ENCODE peak calls at places on chromosome 18, in five cellular contexts. M is GM23338, D is stomach, C is pancreas, Z is PC-9. A is an unnamed sample. For H3K27me3 and H3K4me1, the result is how much of the 10 kb centered on the place peaks cover.

GRCh38 chr18:45168883-45169585 is 446.2 kb upstream of the SLC14A2 start:
- DNase-seq in M (no peak), D (no peak), C (peak), Z (peak), A (no peak)

GRCh38 chr18:3209859-3210569 is 9.8 kb downstream of the MYOM1 start:
- DNase-seq in M (no peak), D (no peak), C (no peak), Z (peak), A (no peak)

GRCh38 chr18:56188521-56188920 is 449.9 kb downstream of the TXNL1 start:
- DNase-seq in M (no peak), D (no peak), C (no peak), Z (no peak), A (no peak)

GRCh38 chr18:56977284-56977683 is 169.6 kb upstream of the BOD1L2 start:
- DNase-seq in M (no peak), D (no peak), C (no peak), Z (no peak), A (no peak)

GRCh38 chr18:51051105-51051712 is 21.2 kb downstream of the SMAD4 start:
- DNase-seq in M (peak), D (no peak), C (no peak), Z (no peak), A (peak)

GRCh38 chr18:62717850-62718229 is 2.5 kb downstream of the PHLPP1 start:
- DNase-seq in M (no peak), D (no peak), C (no peak), Z (peak), A (no peak)

GRCh38 chr18:78605255-78605654 is 374.4 kb upstream of the SALL3 start:
- DNase-seq in M (no peak), D (no peak), C (no peak), Z (no peak), A (no peak)

GRCh38 chr18:67545681-67546080 is 29.2 kb upstream of the DSEL start:
- DNase-seq in M (no peak), D (no peak), C (no peak), Z (no peak), A (no peak)

GRCh38 chr18:8835556-8835955 is 130.2 kb downstream of the MTCL1 start:
- DNase-seq in M (no peak), D (no peak), C (no peak), Z (no peak), A (no peak)

GRCh38 chr18:7566587-7567486 is at the start of gene PTPRM:
- DNase-seq in M (peak), D (peak), C (peak), Z (no peak), A (peak)

GRCh38 chr18:69819460-69819859 is 128.2 kb downstream of the CD226 start:
- DNase-seq in M (no peak), D (no peak), C (no peak), Z (no peak), A (no peak)

GRCh38 chr18:57959278-57959677 is 84.7 kb upstream of the NEDD4L start:
- DNase-seq in M (peak), D (peak), C (peak), Z (peak), A (peak)

GRCh38 chr18:61824733-61825363 is 68.0 kb downstream of the RNF152 start:
- DNase-seq in M (no peak), D (no peak), C (no peak), Z (no peak), A (no peak)

GRCh38 chr18:58691256-58691655 is 20.0 kb downstream of the MALT1 start:
- DNase-seq in M (no peak), D (no peak), C (no peak), Z (peak), A (no peak)

GRCh38 chr18:23588836-23589560 is 2.7 kb upstream of the NPC1 start:
- DNase-seq in M (peak), D (no peak), C (no peak), Z (peak), A (no peak)

GRCh38 chr18:43596106-43596712 is 318.9 kb upstream of the SYT4 start:
- DNase-seq in M (no peak), D (no peak), C (no peak), Z (no peak), A (no peak)

GRCh38 chr18:31065036-31065773 is 22.7 kb upstream of the DSC3 start:
- DNase-seq in M (peak), D (no peak), C (no peak), Z (no peak), A (no peak)

GRCh38 chr18:8822643-8823042 is 117.3 kb downstream of the MTCL1 start:
- DNase-seq in M (no peak), D (no peak), C (no peak), Z (no peak), A (no peak)

GRCh38 chr18:79625195-79625923 is 54.2 kb upstream of the CTDP1 start:
- DNase-seq in M (no peak), D (no peak), C (no peak), Z (no peak), A (no peak)

GRCh38 chr18:13610517-13610916 is 115.8 kb downstream of the FAM210A start:
- DNase-seq in M (no peak), D (no peak), C (no peak), Z (no peak), A (no peak)

GRCh38 chr18:2855560-2856350 is 8.9 kb downstream of the EMILIN2 start:
- DNase-seq in M (no peak), D (no peak), C (no peak), Z (no peak), A (peak)

GRCh38 chr18:63206433-63207153 is 113.0 kb downstream of the BCL2 start:
- DNase-seq in M (no peak), D (no peak), C (no peak), Z (no peak), A (no peak)

GRCh38 chr18:46042571-46043123 is 29.4 kb downstream of the PSTPIP2 start:
- DNase-seq in M (peak), D (no peak), C (no peak), Z (peak), A (no peak)

GRCh38 chr18:78688249-78688648 is 291.4 kb upstream of the SALL3 start:
- DNase-seq in M (no peak), D (no peak), C (no peak), Z (no peak), A (no peak)

GRCh38 chr18:51168960-51169662 is 28.4 kb downstream of the MEX3C start:
- DNase-seq in M (no peak), D (no peak), C (no peak), Z (no peak), A (no peak)

GRCh38 chr18:31513189-31513907 is 15.4 kb downstream of the DSG2 start:
- DNase-seq in M (no peak), D (no peak), C (no peak), Z (peak), A (peak)

GRCh38 chr18:46261799-46262198 is 157.6 kb downstream of the HAUS1 start:
- DNase-seq in M (peak), D (no peak), C (no peak), Z (no peak), A (no peak)

GRCh38 chr18:61732854-61733253 is 160.0 kb downstream of the RNF152 start:
- DNase-seq in M (no peak), D (no peak), C (no peak), Z (no peak), A (no peak)

GRCh38 chr18:57629399-57629798 is 7.8 kb upstream of the NARS1 start:
- DNase-seq in M (no peak), D (no peak), C (no peak), Z (no peak), A (no peak)

GRCh38 chr18:31546476-31546875 is 45.2 kb upstream of the TTR start:
- DNase-seq in M (no peak), D (no peak), C (no peak), Z (no peak), A (no peak)

GRCh38 chr18:28855524-28855923 is 678.6 kb upstream of the CDH2 start:
- DNase-seq in M (no peak), D (no peak), C (no peak), Z (no peak), A (no peak)

GRCh38 chr18:12768622-12769021 is 65.8 kb downstream of the PSMG2 start:
- DNase-seq in M (no peak), D (no peak), C (no peak), Z (peak), A (no peak)

GRCh38 chr18:3889803-3890202 is 439.8 kb downstream of the TGIF1 start:
- DNase-seq in M (no peak), D (no peak), C (no peak), Z (no peak), A (no peak)

GRCh38 chr18:31439807-31440325 is 7.7 kb upstream of the DSG3 start:
- DNase-seq in M (no peak), D (no peak), C (no peak), Z (no peak), A (no peak)

GRCh38 chr18:183769-184168 is 25.4 kb downstream of the USP14 start:
- DNase-seq in M (no peak), D (no peak), C (no peak), Z (no peak), A (no peak)

GRCh38 chr18:8559612-8560011 is 49.6 kb upstream of the RAB12 start:
- DNase-seq in M (no peak), D (no peak), C (no peak), Z (no peak), A (no peak)

GRCh38 chr18:12278153-12278764 is 24.1 kb downstream of the CIDEA start:
- DNase-seq in M (peak), D (no peak), C (no peak), Z (no peak), A (no peak)

GRCh38 chr18:45719106-45719505 is 4.9 kb upstream of the SLC14A1 start:
- DNase-seq in M (no peak), D (no peak), C (no peak), Z (no peak), A (no peak)

GRCh38 chr18:79454034-79454735 is 58.5 kb downstream of the NFATC1 start:
- DNase-seq in M (no peak), D (no peak), C (no peak), Z (no peak), A (no peak)

GRCh38 chr18:27142891-27143290 is 42.2 kb downstream of the CHST9 start:
- DNase-seq in M (no peak), D (no peak), C (no peak), Z (no peak), A (no peak)
- H3K4me3 ChIP-seq in M (no peak), D (no peak), C (no peak), Z (no peak), A (peak)

GRCh38 chr18:9860682-9861081 is 25.1 kb upstream of the TXNDC2 start:
- DNase-seq in M (no peak), D (no peak), C (no peak), Z (no peak), A (no peak)

GRCh38 chr18:9856097-9856496 is 29.7 kb upstream of the TXNDC2 start:
- DNase-seq in M (no peak), D (no peak), C (no peak), Z (no peak), A (no peak)

GRCh38 chr18:9861157-9861556 is 24.6 kb upstream of the TXNDC2 start:
- DNase-seq in M (no peak), D (no peak), C (no peak), Z (no peak), A (no peak)

GRCh38 chr18:9859232-9859631 is 26.5 kb upstream of the TXNDC2 start:
- DNase-seq in M (peak), D (no peak), C (no peak), Z (no peak), A (no peak)

GRCh38 chr18:9858642-9859041 is 27.1 kb upstream of the TXNDC2 start:
- DNase-seq in M (no peak), D (no peak), C (no peak), Z (no peak), A (no peak)
- H3K27me3 ChIP-seq in M (under half), D (under half), C (under half), Z (under half), A (under half)

DNA sequence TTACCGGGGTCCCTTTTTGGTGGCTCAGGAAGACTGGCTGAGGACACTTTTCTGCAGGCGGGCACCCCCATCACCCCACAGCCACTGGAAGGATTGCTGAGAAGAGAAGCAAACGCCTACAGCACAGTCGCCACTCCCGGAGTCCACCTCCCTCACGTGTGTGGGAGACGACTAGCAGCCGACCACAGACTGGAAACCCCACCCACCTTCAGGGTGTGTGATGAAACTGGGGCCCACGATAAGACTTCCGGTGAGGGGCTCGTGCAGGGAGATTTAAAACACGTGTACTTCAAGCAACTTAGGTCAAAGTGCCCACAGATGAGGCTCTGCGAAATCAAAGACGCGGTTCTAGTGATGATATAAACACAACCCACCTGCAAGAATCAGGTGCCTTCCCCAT is 26.3 kb downstream of the MBP start:
- DNase-seq in M (no peak), D (no peak), C (no peak), Z (no peak), A (no peak)
- H3K4me1 ChIP-seq in M (under half), D (half or more), C (under half), Z (under half), A (under half)

GRCh38 chr18:10471574-10471973 is 17.1 kb downstream of the APCDD1 start:
- DNase-seq in M (no peak), D (no peak), C (no peak), Z (no peak), A (no peak)
- H3K4me3 ChIP-seq in M (no peak), D (no peak), C (no peak), Z (no peak), A (no peak)

GRCh38 chr18:10690376-10690775 is 164.5 kb downstream of the NAPG start:
- DNase-seq in M (no peak), D (no peak), C (no peak), Z (no peak), A (no peak)
- H3K27me3 ChIP-seq in M (under half), D (under half), C (under half), Z (half or more), A (under half)

GRCh38 chr18:59909289-59910036 is 9.7 kb downstream of the PMAIP1 start:
- DNase-seq in M (no peak), D (no peak), C (no peak), Z (peak), A (no peak)
- H3K4me1 ChIP-seq in M (under half), D (under half), C (under half), Z (half or more), A (under half)

GRCh38 chr18:9850297-9850696 is 35.5 kb upstream of the TXNDC2 start:
- DNase-seq in M (no peak), D (no peak), C (no peak), Z (peak), A (no peak)

GRCh38 chr18:9851511-9851910 is 34.3 kb upstream of the TXNDC2 start:
- DNase-seq in M (no peak), D (no peak), C (no peak), Z (peak), A (no peak)

GRCh38 chr18:9854801-9855676 is 30.7 kb upstream of the TXNDC2 start:
- DNase-seq in M (no peak), D (peak), C (peak), Z (peak), A (no peak)

GRCh38 chr18:9852266-9853081 is 33.3 kb upstream of the TXNDC2 start:
- DNase-seq in M (no peak), D (no peak), C (no peak), Z (peak), A (no peak)

GRCh38 chr18:9855686-9856085 is 30.1 kb upstream of the TXNDC2 start:
- DNase-seq in M (no peak), D (no peak), C (no peak), Z (no peak), A (no peak)
- H3K4me3 ChIP-seq in M (no peak), D (no peak), C (no peak), Z (no peak), A (no peak)

GRCh38 chr18:75200644-75201272 is 8.2 kb downstream of the PTGR3 start:
- DNase-seq in M (no peak), D (no peak), C (no peak), Z (no peak), A (no peak)
- H3K27me3 ChIP-seq in M (under half), D (under half), C (under half), Z (under half), A (under half)

GRCh38 chr18:22167471-22168151 is 1.8 kb upstream of the GATA6 start:
- DNase-seq in M (peak), D (no peak), C (peak), Z (no peak), A (no peak)

GRCh38 chr18:22168360-22168921 is 948 bp upstream of the GATA6 start:
- DNase-seq in M (peak), D (peak), C (peak), Z (peak), A (peak)

GRCh38 chr18:22166070-22166972 is 3.1 kb upstream of the GATA6 start:
- DNase-seq in M (no peak), D (peak), C (peak), Z (no peak), A (peak)

GRCh38 chr18:22165603-22166069 is 3.8 kb upstream of the GATA6 start:
- DNase-seq in M (no peak), D (no peak), C (no peak), Z (no peak), A (no peak)

GRCh38 chr18:22167091-22167470 is 2.3 kb upstream of the GATA6 start:
- DNase-seq in M (no peak), D (no peak), C (no peak), Z (no peak), A (no peak)
- H3K4me1 ChIP-seq in M (under half), D (under half), C (under half), Z (under half), A (under half)

DNA sequence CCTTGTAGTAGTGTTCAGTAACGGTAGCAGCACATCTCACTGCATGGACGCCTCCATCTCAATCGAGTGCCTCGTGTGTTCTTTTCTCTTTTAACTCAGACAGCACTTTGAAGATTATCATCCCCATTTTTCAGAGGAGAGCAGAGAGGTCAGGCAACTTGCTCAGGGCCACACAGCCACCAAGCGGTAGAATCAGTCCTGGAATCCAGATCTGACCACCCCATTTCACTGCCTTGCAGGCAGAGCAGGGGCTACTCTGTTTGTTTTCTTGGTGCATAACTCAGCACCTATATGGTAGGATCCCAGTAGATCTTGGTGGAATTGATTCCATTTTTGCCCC is 129.5 kb downstream of the SMAD7 start:
- DNase-seq in M (no peak), D (peak), C (no peak), Z (no peak), A (no peak)
- H3K4me3 ChIP-seq in M (no peak), D (no peak), C (no peak), Z (no peak), A (no peak)

A was measured in Caco-2.